ENCODE peak calls at places on chromosomes 1 and 21, in ten cellular contexts. J is psoas muscle, E is gastrocnemius medialis, X is tibial nerve, N is pancreas, G is endothelial cell of umbilical vein, H is fibroblast of lung, B is lower lobe of right lung, I is suprapubic skin, R is K562. F is an unnamed sample.

GRCh38 chr1:38166461-38166860 is 119.9 kb upstream of the POU3F1 start:
- DNase-seq in J (no peak), E (no peak), X (no peak), N (no peak), G (no peak), H (no peak), B (no peak), I (no peak), R (no peak), F (no peak)

GRCh38 chr21:18772876-18773275 is 369.3 kb upstream of the TMPRSS15 start:
- DNase-seq in J (no peak), E (no peak), X (no peak), N (no peak), G (no peak), H (no peak), B (no peak), I (no peak), R (no peak), F (no peak)

GRCh38 chr1:19179597-19180271 is 30.3 kb downstream of the UBR4 start:
- DNase-seq in J (no peak), E (no peak), X (no peak), N (no peak), G (peak; percentile 39), H (peak; percentile 51), B (no peak), I (no peak), R (peak; percentile 56), F (no peak)

GRCh38 chr1:167518331-167518700 is at the start of gene CD247:
- DNase-seq in J (no peak), E (no peak), X (no peak), N (no peak), G (no peak), H (no peak), B (no peak), I (no peak), R (no peak), F (no peak)

GRCh38 chr1:154418898-154419619 is 13.9 kb downstream of the IL6R start:
- DNase-seq in J (no peak), E (peak; percentile 78), X (no peak), N (no peak), G (no peak), H (no peak), B (peak; percentile 16), I (no peak), R (no peak), F (no peak)

GRCh38 chr1:211648980-211649934 is 26.2 kb downstream of the NEK2 start:
- DNase-seq in J (peak; percentile 48), E (no peak), X (peak; percentile 48), N (peak; percentile 64), G (no peak), H (peak; percentile 41), B (peak; percentile 61), I (peak; percentile 45), R (peak; percentile 51), F (no peak)

GRCh38 chr1:39981957-39982356 is 27.0 kb downstream of the MFSD2A start:
- DNase-seq in J (no peak), E (no peak), X (no peak), N (no peak), G (no peak), H (peak; percentile 73), B (no peak), I (no peak), R (peak; percentile 6), F (no peak)

GRCh38 chr1:25694591-25695007 is 78.0 kb downstream of the MAN1C1 start:
- DNase-seq in J (no peak), E (no peak), X (no peak), N (no peak), G (no peak), H (peak; percentile 77), B (no peak), I (no peak), R (no peak), F (no peak)

GRCh38 chr1:23825076-23825761 is at the start of gene HMGCL:
- DNase-seq in J (peak; percentile 93), E (peak; percentile 88), X (peak; percentile 87), N (peak; percentile 86), G (peak; percentile 91), H (peak; percentile 86), B (peak; percentile 94), I (peak; percentile 95), R (peak; percentile 97), F (no peak)

GRCh38 chr1:76998582-76999189 is 131.4 kb downstream of the ST6GALNAC5 start:
- DNase-seq in J (no peak), E (no peak), X (no peak), N (no peak), G (no peak), H (peak; percentile 58), B (no peak), I (no peak), R (no peak), F (no peak)

GRCh38 chr1:228839656-228840055 is 104.4 kb downstream of the RHOU start:
- DNase-seq in J (no peak), E (no peak), X (no peak), N (no peak), G (no peak), H (no peak), B (no peak), I (no peak), R (no peak), F (no peak)

GRCh38 chr1:228838717-228839500 is 103.6 kb downstream of the RHOU start:
- DNase-seq in J (no peak), E (no peak), X (no peak), N (no peak), G (no peak), H (peak; percentile 77), B (no peak), I (no peak), R (no peak), F (no peak)

GRCh38 chr1:228836954-228837481 is 101.7 kb downstream of the RHOU start:
- DNase-seq in J (no peak), E (no peak), X (no peak), N (no peak), G (no peak), H (no peak), B (no peak), I (no peak), R (no peak), F (no peak)

GRCh38 chr1:228836427-228836826 is 101.1 kb downstream of the RHOU start:
- DNase-seq in J (no peak), E (no peak), X (no peak), N (no peak), G (no peak), H (no peak), B (no peak), I (no peak), R (no peak), F (no peak)

GRCh38 chr1:228837817-228838716 is 102.8 kb downstream of the RHOU start:
- DNase-seq in J (peak; percentile 34), E (peak; percentile 42), X (peak; percentile 76), N (peak; percentile 79), G (peak; percentile 96), H (peak; percentile 97), B (peak; percentile 62), I (no peak), R (peak; percentile 54), F (no peak)
- H3K27ac ChIP-seq in J (no peak overlapping the region), E (peak overlapping the region; percentile 77), X (peak overlapping the region; percentile 82), N (peak overlapping the region; percentile 91), G (peak overlapping the region; percentile 60), H (no peak overlapping the region), B (peak overlapping the region; percentile 85), I (peak overlapping the region; percentile 67), R (no peak overlapping the region), F (peak overlapping the region; percentile 76)

GRCh38 chr1:174352883-174353608 is 94.7 kb upstream of the GPR52 start:
- DNase-seq in J (no peak), E (no peak), X (no peak), N (no peak), G (no peak), H (no peak), B (no peak), I (no peak), R (no peak), F (no peak)

GRCh38 chr1:174359454-174359805 is 88.3 kb upstream of the GPR52 start:
- DNase-seq in J (no peak), E (no peak), X (no peak), N (no peak), G (no peak), H (no peak), B (no peak), I (no peak), R (no peak), F (no peak)

GRCh38 chr1:174358344-174358743 is 89.4 kb upstream of the GPR52 start:
- DNase-seq in J (no peak), E (no peak), X (no peak), N (no peak), G (no peak), H (peak; percentile 57), B (no peak), I (no peak), R (peak; percentile 43), F (no peak)

DNA sequence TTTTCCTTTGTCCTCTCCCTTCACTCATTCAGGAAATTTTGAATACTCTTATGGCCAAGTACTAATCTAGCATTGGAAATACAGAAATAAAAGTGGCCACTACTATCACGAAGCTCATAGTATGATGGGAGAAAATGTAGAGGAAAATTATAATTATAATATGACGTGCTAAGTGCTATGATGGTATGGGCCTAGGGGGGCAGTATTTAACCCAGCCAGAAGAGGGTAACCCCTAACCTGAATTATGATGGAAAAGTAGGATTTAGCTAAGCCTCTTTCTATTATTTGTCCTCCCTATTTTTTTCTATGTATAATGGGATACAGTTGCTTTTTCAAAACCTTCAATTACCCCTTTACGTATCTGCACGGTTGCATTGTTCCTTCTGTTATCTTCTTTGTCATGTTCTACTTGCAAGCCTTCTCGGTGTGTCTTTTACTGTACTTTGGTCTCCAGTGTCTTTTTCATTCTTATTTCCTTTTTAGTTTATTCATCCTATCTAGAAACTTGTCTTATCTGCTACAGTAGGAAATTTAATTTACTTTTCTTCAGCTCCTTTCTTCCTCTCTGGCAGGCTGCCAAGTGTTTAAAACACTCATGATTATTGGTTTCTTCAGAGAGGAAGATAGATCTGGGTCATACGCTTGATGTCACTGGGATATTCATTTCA is 88.8 kb upstream of the GPR52 start:
- DNase-seq in J (no peak), E (no peak), X (no peak), N (no peak), G (peak; percentile 15), H (no peak), B (no peak), I (no peak), R (peak; percentile 21), F (no peak)
- TF ChIP-seq CTCF in J (no peak), E (no peak), X (no peak), N (no peak), G (no peak), H (no peak), B (no peak), I (no peak), R (peak; percentile 5), F (no peak)

DNA sequence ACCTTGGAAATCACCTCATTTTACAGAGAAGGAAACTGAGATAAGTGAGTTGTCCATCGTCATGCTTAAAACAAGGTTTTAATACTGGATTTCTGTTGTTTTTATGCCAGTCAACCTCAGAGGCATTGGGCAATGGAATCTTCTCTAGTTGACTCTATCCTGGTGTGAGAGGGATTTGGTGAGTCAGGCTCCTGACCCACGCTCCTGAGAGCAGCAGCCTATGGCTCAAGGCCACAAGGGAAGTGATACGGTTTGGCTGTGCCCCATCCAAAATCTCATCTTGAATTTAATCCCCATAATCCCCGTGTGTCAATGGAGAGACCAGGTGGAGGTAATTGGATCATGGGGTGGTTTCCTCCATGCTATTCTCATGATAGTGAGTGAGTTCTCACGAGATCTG is 90.1 kb downstream of the TLR5 start:
- DNase-seq in J (no peak), E (no peak), X (no peak), N (no peak), G (no peak), H (no peak), B (no peak), I (no peak), R (no peak), F (no peak)
- H3K27ac ChIP-seq in J (no peak overlapping the region), E (no peak overlapping the region), X (no peak overlapping the region), N (no peak overlapping the region), G (no peak overlapping the region), H (no peak overlapping the region), B (no peak overlapping the region), I (no peak overlapping the region), R (no peak overlapping the region), F (no peak overlapping the region)

GRCh38 chr1:213122514-213122929 is 71.5 kb downstream of the RPS6KC1 start:
- DNase-seq in J (no peak), E (no peak), X (peak; percentile 11), N (no peak), G (peak; percentile 66), H (peak; percentile 83), B (no peak), I (no peak), R (peak; percentile 20), F (no peak)
- TF ChIP-seq CTCF in J (peak; percentile 61), E (peak; percentile 31), X (peak; percentile 27), N (no peak), G (peak; percentile 21), H (no peak), B (peak; percentile 59), I (no peak), R (peak; percentile 29), F (no peak)